ENCODE peak calls at places on chromosomes 11 and 22, in seven cellular contexts. D is SK-N-SH, P is H1, I is GM12892, U is K562, R is GM12878, O is HepG2. K is an unnamed sample.

GRCh38 chr11:38824573-38824972 is 2226.5 kb upstream of the RAG2 start:
- DNase-seq in D (peak; percentile 7), P (no peak), I (no peak), U (peak; percentile 3), R (no peak), O (peak; percentile 8), K (no peak)

GRCh38 chr11:85947431-85948272 is 92.5 kb downstream of the CCDC83 start:
- DNase-seq in D (no peak), P (no peak), I (no peak), U (no peak), R (no peak), O (no peak), K (no peak)

GRCh38 chr11:46120361-46120710 is 918 bp downstream of the PHF21A start:
- DNase-seq in D (no peak), P (no peak), I (no peak), U (no peak), R (no peak), O (no peak), K (no peak)

GRCh38 chr11:13288375-13289029 is 10.9 kb downstream of the BMAL1 start:
- DNase-seq in D (peak; percentile 30), P (no peak), I (no peak), U (no peak), R (no peak), O (no peak), K (no peak)

GRCh38 chr11:64234840-64235379 is 526 bp downstream of the VEGFB start:
- DNase-seq in D (peak; percentile 79), P (peak; percentile 70), I (peak; percentile 48), U (peak; percentile 44), R (no peak), O (no peak), K (no peak)

GRCh38 chr11:86735462-86736302 is 63.3 kb upstream of the ME3 start:
- DNase-seq in D (no peak), P (no peak), I (no peak), U (no peak), R (no peak), O (no peak), K (no peak)

GRCh38 chr22:50576070-50576469 is 2.2 kb downstream of the CPT1B start:
- DNase-seq in D (peak; percentile 64), P (no peak), I (no peak), U (peak; percentile 79), R (no peak), O (peak; percentile 81), K (no peak)

GRCh38 chr11:88105952-88106351 is 69.3 kb downstream of the RAB38 start:
- DNase-seq in D (no peak), P (no peak), I (no peak), U (no peak), R (no peak), O (no peak), K (no peak)

GRCh38 chr11:1762537-1763302 is 1.0 kb downstream of the CTSD start:
- DNase-seq in D (no peak), P (no peak), I (peak; percentile 39), U (peak; percentile 83), R (no peak), O (peak; percentile 83), K (no peak)

GRCh38 chr11:107712342-107712741 is 486 bp upstream of the SLN start:
- DNase-seq in D (no peak), P (no peak), I (no peak), U (no peak), R (no peak), O (no peak), K (no peak)

GRCh38 chr22:41524809-41525449 is 19.3 kb downstream of the POLR3H start:
- DNase-seq in D (no peak), P (no peak), I (no peak), U (no peak), R (no peak), O (no peak), K (peak; percentile 60)

GRCh38 chr11:108897916-108898315 is 233.0 kb downstream of the DDX10 start:
- DNase-seq in D (no peak), P (no peak), I (no peak), U (no peak), R (no peak), O (no peak), K (no peak)

GRCh38 chr11:32118025-32118974 is 27.4 kb downstream of the RCN1 start:
- DNase-seq in D (no peak), P (no peak), I (no peak), U (no peak), R (no peak), O (peak; percentile 64), K (no peak)

GRCh38 chr22:17820879-17821439 is 46.7 kb upstream of the BID start:
- DNase-seq in D (peak; percentile 44), P (no peak), I (no peak), U (no peak), R (no peak), O (no peak), K (no peak)

GRCh38 chr11:130523609-130524008 is 75.2 kb downstream of the ADAMTS15 start:
- DNase-seq in D (no peak), P (no peak), I (no peak), U (no peak), R (no peak), O (no peak), K (no peak)

GRCh38 chr11:44993971-44994705 is 43.5 kb upstream of the TP53I11 start:
- DNase-seq in D (no peak), P (peak; percentile 39), I (no peak), U (no peak), R (no peak), O (no peak), K (no peak)

GRCh38 chr11:12715941-12716340 is 41.7 kb downstream of the TEAD1 start:
- DNase-seq in D (no peak), P (no peak), I (no peak), U (no peak), R (no peak), O (no peak), K (no peak)

GRCh38 chr11:117809236-117810055 is 12.4 kb upstream of the DSCAML1 start:
- DNase-seq in D (peak; percentile 90), P (peak; percentile 73), I (no peak), U (peak; percentile 74), R (no peak), O (no peak), K (no peak)

GRCh38 chr11:120011836-120012235 is 126.1 kb downstream of the TRIM29 start:
- DNase-seq in D (no peak), P (no peak), I (no peak), U (no peak), R (no peak), O (no peak), K (no peak)
- TF ChIP-seq POLR2AphosphoS5 in D (no peak), P (no peak), I (no peak), U (no peak), R (no peak), O (no peak), K (no peak)

GRCh38 chr22:34623580-34623979 is 442.4 kb upstream of the ISX start:
- DNase-seq in D (no peak), P (no peak), I (no peak), U (no peak), R (no peak), O (no peak), K (no peak)
- TF ChIP-seq TAF1 in D (no peak), P (no peak), I (no peak), U (no peak), R (no peak), O (no peak), K (no peak)

DNA sequence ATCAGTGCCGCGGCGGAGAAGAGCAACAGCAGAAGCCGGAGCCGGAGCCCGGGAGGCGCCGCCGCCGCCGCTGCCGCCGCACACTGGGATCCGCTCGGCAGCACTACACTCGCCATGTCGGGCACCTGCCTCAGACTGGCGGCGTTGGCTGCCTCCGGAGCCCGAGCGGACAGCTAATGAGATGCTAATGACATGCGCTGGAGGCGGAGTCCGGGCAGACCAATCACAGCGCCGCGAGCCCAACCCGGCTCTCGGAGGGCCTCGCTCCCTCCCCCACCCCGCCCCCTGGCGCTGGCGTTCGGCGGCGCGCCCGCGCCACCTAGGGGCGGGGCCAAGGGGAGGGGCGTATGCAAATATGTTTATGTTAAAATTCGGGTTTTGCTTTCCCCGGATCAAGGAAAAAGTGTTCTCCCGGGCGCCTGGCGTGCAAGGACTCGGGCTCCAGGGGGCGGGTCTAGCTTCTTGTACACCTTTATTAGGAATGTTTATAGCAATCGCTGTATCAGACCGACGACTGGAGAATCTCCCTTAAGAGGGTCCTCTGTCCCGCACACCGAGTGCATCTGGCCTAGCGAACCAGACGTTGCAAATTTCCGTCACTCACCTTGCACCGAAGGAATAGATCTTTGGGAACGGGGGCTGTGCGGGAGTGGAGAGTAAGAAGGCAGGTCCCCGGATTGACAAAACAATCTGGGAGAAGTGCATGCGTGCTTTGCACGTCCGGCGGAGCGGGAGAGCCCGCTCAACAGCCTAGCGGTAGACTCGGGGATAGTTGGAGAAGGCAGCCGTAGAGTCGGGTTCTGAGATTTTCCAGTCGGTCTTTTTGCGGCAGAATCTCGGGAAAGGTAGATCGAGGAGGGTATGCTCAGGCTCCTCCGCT is at the start of gene CADM1:
- DNase-seq in D (peak; percentile 96), P (peak; percentile 95), I (peak; percentile 42), U (peak; percentile 17), R (no peak), O (peak; percentile 92), K (peak; percentile 61)
- TF ChIP-seq POLR2AphosphoS5 in D (peak; percentile 91), P (peak; percentile 97), I (peak; percentile 66), U (no peak), R (no peak), O (peak; percentile 93), K (peak; percentile 83)

DNA sequence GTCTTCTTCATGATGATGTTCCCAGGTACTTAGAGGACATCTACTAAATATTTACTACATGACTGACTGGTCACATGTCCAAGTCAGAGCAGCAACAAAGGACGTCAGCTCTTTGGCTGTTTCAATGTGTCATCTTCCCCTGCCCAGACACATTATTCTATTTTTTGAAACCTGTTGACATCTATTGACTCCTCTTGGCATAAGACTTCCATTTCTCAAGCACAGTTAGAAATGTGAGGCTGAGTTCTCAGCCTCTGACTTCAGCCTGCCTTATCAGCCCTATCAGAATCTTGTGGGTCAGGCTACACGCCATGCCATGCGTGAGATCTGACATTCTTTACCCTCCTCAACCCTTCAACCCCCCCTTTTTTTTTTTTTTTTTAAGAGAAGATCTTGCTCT is 63.8 kb downstream of the SC5D start:
- DNase-seq in D (no peak), P (no peak), I (no peak), U (no peak), R (no peak), O (no peak), K (no peak)
- TF ChIP-seq TAF1 in D (no peak), P (no peak), I (no peak), U (no peak), R (no peak), O (no peak), K (no peak)

DNA sequence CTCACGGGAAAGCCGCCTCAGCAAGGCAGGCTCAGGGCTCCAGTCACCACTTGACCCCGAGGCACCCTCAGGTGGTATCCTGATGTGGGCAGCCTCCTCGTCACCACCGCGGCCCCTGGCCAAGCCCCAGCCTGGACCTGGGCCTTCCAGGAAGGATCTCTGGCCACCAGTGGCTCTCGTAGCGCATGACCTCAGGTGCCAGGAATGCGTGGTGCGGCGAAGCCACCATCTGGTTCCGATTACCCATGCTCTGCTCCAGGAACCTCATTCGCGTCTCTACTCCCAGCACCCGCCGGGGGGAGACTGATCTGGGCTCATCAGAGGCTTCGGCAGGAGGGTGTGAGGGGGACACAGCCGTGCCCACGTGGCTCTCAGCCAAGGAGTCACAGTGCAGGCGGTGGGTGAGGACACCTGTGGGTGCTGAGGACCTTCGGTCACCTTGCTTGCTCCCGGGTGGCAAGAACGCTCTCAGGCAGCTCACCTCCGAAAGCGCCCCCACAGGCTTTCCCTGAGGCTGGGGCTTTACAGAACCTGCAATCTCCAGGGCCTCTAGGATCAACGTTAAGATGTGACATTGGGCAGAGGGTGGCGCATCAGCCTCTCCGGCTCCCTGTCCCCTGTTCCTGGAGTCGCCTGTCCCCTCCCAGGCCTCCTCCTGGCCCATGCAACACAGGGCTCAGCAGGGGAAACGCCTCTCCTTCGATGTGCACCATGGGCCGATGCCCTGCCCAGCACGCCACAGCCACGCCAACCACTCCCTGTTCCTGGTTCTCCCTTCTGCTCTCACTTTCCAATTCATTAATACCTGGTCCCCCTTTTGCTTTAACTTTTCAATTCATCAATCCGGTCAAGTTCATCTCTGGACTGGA is 39.0 kb downstream of the TBX1 start:
- DNase-seq in D (peak; percentile 95), P (no peak), I (no peak), U (no peak), R (no peak), O (no peak), K (no peak)
- TF ChIP-seq POLR2AphosphoS5 in D (peak; percentile 79), P (no peak), I (no peak), U (no peak), R (no peak), O (no peak), K (no peak)

K was measured in GM12891.